ENCODE peak calls at places on chromosomes 4 and X, in four cellular contexts. W, J, Y and U are unnamed samples.

GRCh38 chr4:83782591-83782990 is 246.7 kb downstream of the GPAT3 start:
- DNase-seq in W (no peak), J (no peak), Y (no peak), U (no peak)

GRCh38 chr4:15202481-15202880 is 200.2 kb downstream of the CPEB2 start:
- DNase-seq in W (no peak), J (no peak), Y (no peak), U (no peak)

GRCh38 chr4:80172203-80172602 is 25.1 kb upstream of the PRDM8 start:
- DNase-seq in W (no peak), J (no peak), Y (no peak), U (no peak)

GRCh38 chrX:24767557-24767956 is 73.8 kb downstream of the POLA1 start:
- DNase-seq in W (no peak), J (peak; percentile 1), Y (no peak), U (no peak)

GRCh38 chrX:111955916-111956315 is 79.9 kb downstream of the TRPC5OS start:
- DNase-seq in W (no peak), J (no peak), Y (no peak), U (no peak)

GRCh38 chrX:133749951-133750350 is 235.4 kb downstream of the GPC3 start:
- DNase-seq in W (no peak), J (no peak), Y (no peak), U (no peak)

GRCh38 chr4:37389967-37390580 is 145.5 kb downstream of the NWD2 start:
- DNase-seq in W (no peak), J (peak; percentile 68), Y (no peak), U (peak; percentile 64)

GRCh38 chrX:76148011-76148665 is 24.7 kb upstream of the PBDC1 start:
- DNase-seq in W (no peak), J (peak; percentile 27), Y (no peak), U (no peak)

GRCh38 chrX:20620301-20620700 is 353.6 kb upstream of the RPS6KA3 start:
- DNase-seq in W (no peak), J (no peak), Y (no peak), U (no peak)

GRCh38 chrX:39689374-39690104 is 408.2 kb downstream of the BCOR start:
- DNase-seq in W (no peak), J (no peak), Y (no peak), U (no peak)

GRCh38 chrX:23803931-23804381 is 21.0 kb downstream of the SAT1 start:
- DNase-seq in W (peak; percentile 68), J (peak; percentile 84), Y (no peak), U (no peak)

GRCh38 chr4:154073107-154073817 is 284.4 kb upstream of the SFRP2 start:
- DNase-seq in W (no peak), J (peak; percentile 3), Y (no peak), U (no peak)

GRCh38 chr4:99983289-99983943 is 33.3 kb upstream of the H2AZ1 start:
- DNase-seq in W (no peak), J (no peak), Y (no peak), U (no peak)

GRCh38 chr4:134627386-134627785 is 425.8 kb upstream of the PABPC4L start:
- DNase-seq in W (no peak), J (no peak), Y (no peak), U (no peak)

GRCh38 chrX:76517544-76517943 is 90.0 kb downstream of the MAGEE1 start:
- DNase-seq in W (no peak), J (no peak), Y (no peak), U (no peak)

GRCh38 chr4:185263419-185263818 is 54.0 kb downstream of the SNX25 start:
- DNase-seq in W (no peak), J (no peak), Y (no peak), U (peak; percentile 64)

GRCh38 chrX:130280901-130281300 is 12.2 kb upstream of the ZNF280C start:
- DNase-seq in W (no peak), J (no peak), Y (no peak), U (no peak)

GRCh38 chr4:48223633-48224295 is 45.9 kb downstream of the TEC start:
- DNase-seq in W (no peak), J (no peak), Y (no peak), U (no peak)

GRCh38 chrX:49166914-49167739 is 4.6 kb downstream of the MAGIX start:
- DNase-seq in W (peak; percentile 96), J (peak; percentile 87), Y (peak; percentile 68), U (peak; percentile 74)

GRCh38 chrX:55488559-55489314 is 911 bp downstream of the USP51 start:
- DNase-seq in W (peak; percentile 88), J (peak; percentile 68), Y (peak; percentile 37), U (peak; percentile 75)

GRCh38 chr4:37480509-37480908 is 205.7 kb downstream of the RELL1 start:
- DNase-seq in W (no peak), J (no peak), Y (no peak), U (no peak)

GRCh38 chr4:33911951-33912350 is 2332.4 kb downstream of the ARAP2 start:
- DNase-seq in W (no peak), J (no peak), Y (no peak), U (no peak)

GRCh38 chrX:20968996-20969395 is 405.2 kb upstream of the CNKSR2 start:
- DNase-seq in W (no peak), J (peak; percentile 25), Y (no peak), U (no peak)

GRCh38 chr4:80213117-80213815 is 16.0 kb downstream of the PRDM8 start:
- DNase-seq in W (no peak), J (no peak), Y (no peak), U (no peak)

GRCh38 chr4:149911995-149912394 is 96.4 kb upstream of the IQCM start:
- DNase-seq in W (no peak), J (no peak), Y (no peak), U (no peak)

GRCh38 chr4:10106421-10107039 is 10.1 kb downstream of the WDR1 start:
- DNase-seq in W (peak; percentile 93), J (peak; percentile 95), Y (peak; percentile 64), U (no peak)

GRCh38 chr4:89024051-89024675 is 32.8 kb downstream of the FAM13A start:
- DNase-seq in W (no peak), J (peak; percentile 87), Y (peak; percentile 17), U (peak; percentile 85)

GRCh38 chrX:104193485-104193884 is 27.2 kb downstream of the FAM199X start:
- DNase-seq in W (no peak), J (no peak), Y (no peak), U (no peak)

GRCh38 chrX:69133561-69134542 is 31.4 kb downstream of the PJA1 start:
- DNase-seq in W (no peak), J (peak; percentile 84), Y (no peak), U (no peak)

GRCh38 chr4:141587897-141588296 is 48.5 kb upstream of the IL15 start:
- DNase-seq in W (no peak), J (peak; percentile 7), Y (no peak), U (no peak)

GRCh38 chrX:12469296-12469695 is 321.9 kb upstream of the PRPS2 start:
- DNase-seq in W (no peak), J (no peak), Y (no peak), U (no peak)

GRCh38 chr4:73612032-73612431 is 8.2 kb downstream of the RASSF6 start:
- DNase-seq in W (no peak), J (no peak), Y (no peak), U (no peak)

GRCh38 chr4:12957108-12957507 is 527.0 kb downstream of the RAB28 start:
- DNase-seq in W (no peak), J (no peak), Y (no peak), U (no peak)
- H3K4me1 ChIP-seq in W (peaks cover 3% of the 10 kb centered on the region), J (peaks cover 5% of the 10 kb centered on the region), Y (no peaks in the 10 kb centered on the region), U (no peaks in the 10 kb centered on the region)

GRCh38 chrX:109830704-109831206 is 97.7 kb upstream of the ACSL4 start:
- DNase-seq in W (no peak), J (peak; percentile 74), Y (no peak), U (no peak)
- H3K4me3 ChIP-seq in W (no peak overlapping the region), J (no peak overlapping the region), Y (no peak overlapping the region), U (no peak overlapping the region)

DNA sequence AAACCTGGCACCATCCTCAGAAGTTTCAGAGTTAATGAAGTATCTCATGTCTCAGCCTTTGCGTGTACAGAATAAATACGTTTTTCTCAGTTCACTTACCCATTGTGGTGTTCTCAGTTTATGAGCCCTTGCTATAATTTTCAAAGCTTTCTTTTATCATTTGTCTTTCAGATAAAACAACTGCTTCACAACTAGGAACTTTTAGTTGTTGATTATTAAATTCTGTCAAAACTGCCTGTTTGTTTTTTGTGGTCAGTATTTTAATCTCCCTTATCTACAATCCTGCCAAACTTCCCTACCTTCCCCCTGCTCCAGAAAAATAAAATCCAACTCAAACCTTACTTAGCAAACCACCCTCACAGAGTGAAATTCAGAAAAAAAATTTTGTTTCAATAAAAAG is 21.7 kb downstream of the ADD1 start:
- DNase-seq in W (no peak), J (no peak), Y (no peak), U (no peak)
- H3K4me1 ChIP-seq in W (peaks cover 99% of the 10 kb centered on the region), J (peaks cover 84% of the 10 kb centered on the region), Y (peaks cover 48% of the 10 kb centered on the region), U (peaks cover 46% of the 10 kb centered on the region)

GRCh38 chr4:127782025-127782274 is 172 bp upstream of the HSPA4L start:
- DNase-seq in W (peak; percentile 91), J (peak; percentile 90), Y (no peak), U (peak; percentile 1)
- H3K4me3 ChIP-seq in W (peak overlapping the region; percentile 83), J (peak overlapping the region; percentile 55), Y (peak overlapping the region; percentile 67), U (no peak overlapping the region)

DNA sequence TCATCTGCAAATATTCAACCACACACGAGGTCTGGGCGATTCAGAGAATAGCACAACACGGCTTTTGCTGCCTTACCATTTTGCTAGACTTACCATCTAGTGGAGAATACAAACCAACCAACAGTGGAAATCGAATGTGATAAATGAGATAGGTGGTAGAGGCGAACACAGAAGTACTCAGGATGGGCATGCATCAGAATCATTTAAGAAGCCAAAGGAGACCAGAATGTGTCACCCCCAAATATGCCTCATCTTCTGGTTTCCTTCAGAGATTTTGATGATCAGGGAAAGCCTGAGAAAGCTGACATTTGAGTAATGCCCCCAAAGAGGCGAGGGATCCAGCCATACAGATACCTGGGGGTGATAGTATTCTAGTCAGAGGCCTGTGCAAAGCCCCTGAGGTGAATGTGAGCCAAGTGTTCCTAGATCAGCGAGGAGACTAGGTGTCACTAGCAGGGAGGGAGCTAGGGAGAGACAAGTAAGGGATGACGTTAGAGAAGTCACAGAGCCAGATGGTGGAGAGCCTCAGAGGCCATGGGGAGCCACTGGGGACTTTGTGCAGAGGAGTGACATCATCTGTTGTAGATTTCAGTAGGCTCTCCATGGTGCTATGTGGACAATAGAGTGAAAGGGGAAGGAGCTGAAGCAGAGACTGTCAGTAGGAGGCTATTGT is 1.7 kb downstream of the MTMR1 start:
- DNase-seq in W (no peak), J (no peak), Y (no peak), U (peak; percentile 34)
- H3K4me1 ChIP-seq in W (peaks cover 4% of the 10 kb centered on the region), J (no peaks in the 10 kb centered on the region), Y (peaks cover 61% of the 10 kb centered on the region), U (peaks cover 61% of the 10 kb centered on the region)

DNA sequence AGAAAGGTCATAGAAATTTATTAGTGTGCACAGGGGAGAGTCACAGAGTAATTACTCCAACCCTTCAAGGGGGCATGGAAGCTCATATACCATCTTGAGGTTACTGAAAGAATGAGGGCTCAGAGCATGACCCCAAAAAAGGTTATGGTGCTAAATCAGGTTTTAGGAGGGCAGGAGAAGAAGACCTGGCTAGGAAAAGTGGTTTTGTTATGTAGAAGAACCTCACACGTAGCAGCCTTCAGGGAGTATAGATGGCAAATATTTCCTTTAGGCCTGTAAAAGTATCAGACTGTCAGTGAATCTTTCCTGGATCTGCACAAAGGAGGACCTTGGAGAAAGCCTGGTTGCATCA is 102.0 kb upstream of the PDE5A start:
- DNase-seq in W (no peak), J (no peak), Y (no peak), U (no peak)
- H3K4me3 ChIP-seq in W (no peak overlapping the region), J (no peak overlapping the region), Y (no peak overlapping the region), U (no peak overlapping the region)

GRCh38 chr4:8739820-8740665 is 131.6 kb downstream of the HMX1 start:
- DNase-seq in W (no peak), J (no peak), Y (no peak), U (no peak)
- H3K4me1 ChIP-seq in W (no peaks in the 10 kb centered on the region), J (no peaks in the 10 kb centered on the region), Y (no peaks in the 10 kb centered on the region), U (no peaks in the 10 kb centered on the region)